ENCODE peak calls at places on chromosomes 3 and 15, in five cellular contexts. B, U, R, Q and D are unnamed samples.

GRCh38 chr15:66803182-66803729 is 101.2 kb downstream of the SMAD6 start:
- DNase-seq in B (peak), R (peak), Q (no peak), U (peak), D (peak)

GRCh38 chr15:60464836-60465630 is 13.9 kb downstream of the ICE2 start:
- DNase-seq in Q (no peak), U (no peak), B (no peak), R (no peak), D (no peak)

GRCh38 chr15:52101542-52102340 is 10.8 kb downstream of the BCL2L10 start:
- DNase-seq in Q (no peak), B (no peak), U (no peak), R (no peak), D (no peak)

GRCh38 chr15:48858401-48858800 is 19.5 kb upstream of the EID1 start:
- DNase-seq in B (no peak), R (no peak), U (no peak), Q (no peak), D (no peak)

GRCh38 chr15:67125589-67126502 is 60.4 kb downstream of the SMAD3 start:
- DNase-seq in Q (no peak), B (peak), R (no peak), U (peak), D (peak)

GRCh38 chr15:85711590-85712192 is 83.0 kb downstream of the KLHL25 start:
- DNase-seq in U (no peak), R (no peak), Q (no peak), B (no peak), D (no peak)

GRCh38 chr15:55969582-55969981 is 23.8 kb downstream of the NEDD4 start:
- DNase-seq in R (peak), Q (no peak), B (no peak), U (peak), D (no peak)

GRCh38 chr3:145124886-145125285 is 1036.1 kb downstream of the PLOD2 start:
- DNase-seq in U (no peak), Q (no peak), B (no peak), R (no peak), D (no peak)

GRCh38 chr3:124557433-124558232 is 172.6 kb upstream of the UMPS start:
- DNase-seq in R (no peak), U (no peak), B (no peak), Q (no peak), D (no peak)

GRCh38 chr3:73509066-73509465 is 115.7 kb downstream of the PDZRN3 start:
- DNase-seq in Q (no peak), B (no peak), U (no peak), R (no peak), D (no peak)

GRCh38 chr3:105606052-105606451 is 239.3 kb downstream of the ALCAM start:
- DNase-seq in U (no peak), R (no peak), Q (no peak), B (no peak), D (no peak)

GRCh38 chr3:167651820-167652219 is 1.9 kb downstream of the WDR49 start:
- DNase-seq in U (no peak), Q (no peak), R (no peak), B (no peak), D (no peak)

GRCh38 chr3:167653750-167654149 is at the start of gene WDR49:
- DNase-seq in U (no peak), B (no peak), R (no peak), Q (no peak), D (no peak)

GRCh38 chr3:167649731-167650130 is 4.0 kb downstream of the WDR49 start:
- DNase-seq in B (no peak), R (no peak), Q (no peak), U (no peak), D (no peak)

GRCh38 chr3:167650459-167650858 is 3.3 kb downstream of the WDR49 start:
- DNase-seq in Q (no peak), R (no peak), U (no peak), B (no peak), D (no peak)

GRCh38 chr3:167653155-167653554 is 587 bp downstream of the WDR49 start:
- DNase-seq in B (no peak), Q (no peak), R (no peak), U (no peak), D (no peak)
- H3K4me3 ChIP-seq in B (no peak), Q (no peak), R (no peak), U (no peak), D (no peak)

GRCh38 chr15:57947781-57948180 is 117.7 kb downstream of the ALDH1A2 start:
- DNase-seq in Q (no peak), U (no peak), R (no peak), B (peak), D (no peak)

GRCh38 chr15:57946491-57947048 is 118.9 kb downstream of the ALDH1A2 start:
- DNase-seq in U (no peak), R (no peak), Q (no peak), B (no peak), D (no peak)

GRCh38 chr15:57949374-57949938 is 116.1 kb downstream of the ALDH1A2 start:
- DNase-seq in U (no peak), Q (no peak), B (no peak), R (no peak), D (no peak)

GRCh38 chr15:57948554-57949289 is 116.8 kb downstream of the ALDH1A2 start:
- DNase-seq in U (no peak), B (no peak), R (no peak), Q (no peak), D (no peak)

DNA sequence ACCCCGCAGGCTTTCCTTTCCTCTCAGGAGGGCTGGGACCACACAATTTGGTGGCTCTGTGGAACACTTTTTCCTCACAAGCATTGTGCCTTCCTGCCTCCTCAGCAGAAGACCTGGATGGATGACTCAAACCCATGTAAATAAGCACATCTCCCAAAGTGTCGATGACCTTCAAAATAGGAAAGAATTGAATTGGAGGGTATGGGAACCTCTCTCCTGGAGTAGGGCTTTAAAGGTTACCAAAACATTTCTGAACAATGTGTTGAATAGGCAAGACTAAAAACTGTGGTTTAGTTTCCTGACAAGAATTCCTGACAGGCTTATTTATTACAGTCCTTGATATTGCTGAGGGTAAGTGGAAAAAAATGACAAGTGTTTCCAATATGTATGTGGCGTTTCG is 118.2 kb downstream of the ALDH1A2 start:
- DNase-seq in Q (no peak), U (no peak), B (no peak), R (no peak), D (no peak)
- TF ChIP-seq CTCF in Q (no peak), U (no peak), B (no peak), R (no peak), D (no peak)

GRCh38 chr3:52838561-52839267 is 3.9 kb upstream of the MUSTN1 start:
- DNase-seq in U (no peak), R (no peak), Q (no peak), B (no peak), D (no peak)
- H3K27ac ChIP-seq in U (no peak), R (no peak), Q (no peak), B (no peak), D (no peak)

GRCh38 chr15:28995721-28996120 is 109.9 kb downstream of the APBA2 start:
- DNase-seq in B (no peak), R (no peak), Q (no peak), U (no peak), D (no peak)
- H3K4me3 ChIP-seq in B (no peak), R (no peak), Q (no peak), U (no peak), D (no peak)

GRCh38 chr15:61828008-61828407 is 232.2 kb downstream of the VPS13C start:
- DNase-seq in R (no peak), B (no peak), Q (no peak), U (no peak), D (no peak)
- TF ChIP-seq CTCF in R (no peak), B (no peak), Q (no peak), U (no peak), D (peak)

GRCh38 chr15:90201944-90202375 is 830 bp downstream of the SEMA4B start:
- DNase-seq in Q (no peak), B (no peak), U (no peak), R (no peak), D (no peak)
- H3K27ac ChIP-seq in Q (peak), B (peak), U (peak), R (peak), D (peak)

GRCh38 chr3:38039899-38040261 is 872 bp downstream of the DLEC1 start:
- DNase-seq in U (peak), Q (peak), B (peak), R (peak), D (no peak)

GRCh38 chr3:38039101-38039898 is at the start of gene DLEC1:
- DNase-seq in B (peak), R (peak), U (peak), Q (peak), D (no peak)

GRCh38 chr3:38036906-38037305 is 2.1 kb upstream of the DLEC1 start:
- DNase-seq in R (no peak), Q (no peak), U (no peak), B (no peak), D (no peak)

GRCh38 chr3:38040400-38040799 is 1.4 kb downstream of the DLEC1 start:
- DNase-seq in B (no peak), R (no peak), U (no peak), Q (no peak), D (no peak)

DNA sequence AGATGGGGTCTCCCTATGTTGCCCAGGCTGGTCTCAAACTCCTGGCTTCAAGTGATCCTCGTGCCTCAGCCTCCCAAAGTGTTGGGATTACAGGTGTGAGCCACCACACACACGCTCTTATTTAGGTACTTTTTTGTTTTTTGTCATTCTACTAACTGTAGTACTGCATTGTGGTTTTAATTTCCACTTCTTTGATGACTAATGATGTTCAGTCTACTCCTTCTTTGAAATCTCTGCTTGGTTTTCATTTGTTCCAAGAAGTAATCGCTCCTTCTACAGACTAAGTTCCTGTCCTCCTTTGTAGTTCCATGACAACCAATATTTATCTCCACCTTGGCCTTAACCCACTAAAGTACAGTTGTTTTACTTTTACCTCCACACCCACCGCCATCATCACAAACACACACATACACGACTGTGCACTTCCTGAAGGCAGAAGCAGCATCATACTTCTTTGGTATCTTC is 529 bp upstream of the DLEC1 start:
- DNase-seq in B (no peak), R (no peak), U (no peak), Q (no peak), D (no peak)
- H3K4me3 ChIP-seq in B (no peak), R (peak), U (no peak), Q (peak), D (no peak)